ENCODE peak calls at places on chromosomes 4 and X, in ten cellular contexts. L, H, X, W, K, N, I, E, C and O are unnamed samples.

GRCh38 chr4:102843273-102843672 is 15.9 kb upstream of the UBE2D3 start:
- DNase-seq in L (no peak), H (no peak), X (no peak), W (no peak), K (no peak), N (no peak), I (no peak), E (no peak), C (peak), O (no peak)

GRCh38 chr4:38601244-38601915 is 62.6 kb upstream of the KLF3 start:
- DNase-seq in L (peak), H (no peak), X (no peak), W (no peak), K (no peak), N (no peak), I (no peak), E (no peak), C (peak), O (no peak)

GRCh38 chrX:54271661-54272060 is 86.2 kb downstream of the WNK3 start:
- DNase-seq in L (no peak), H (no peak), X (no peak), W (no peak), K (no peak), N (no peak), I (no peak), E (no peak), C (no peak), O (no peak)

GRCh38 chrX:74924449-74925209 is 623 bp downstream of the NEXMIF start:
- DNase-seq in L (peak), H (peak), X (peak), W (no peak), K (peak), N (no peak), I (peak), E (peak), C (peak), O (no peak)

GRCh38 chrX:8738588-8739189 is 6.8 kb upstream of the ANOS1 start:
- DNase-seq in L (no peak), H (no peak), X (peak), W (no peak), K (no peak), N (no peak), I (peak), E (peak), C (no peak), O (no peak)

GRCh38 chr4:70678383-70678999 is 9.8 kb upstream of the UTP3 start:
- DNase-seq in L (no peak), H (peak), X (no peak), W (no peak), K (no peak), N (no peak), I (no peak), E (no peak), C (no peak), O (no peak)

GRCh38 chrX:70979136-70979762 is 48.4 kb upstream of the SLC7A3 start:
- DNase-seq in L (no peak), H (no peak), X (peak), W (peak), K (peak), N (no peak), I (peak), E (no peak), C (peak), O (peak)

GRCh38 chr4:72918362-72918761 is 151.2 kb downstream of the COX18 start:
- DNase-seq in L (no peak), H (no peak), X (no peak), W (no peak), K (no peak), N (no peak), I (no peak), E (no peak), C (no peak), O (no peak)

GRCh38 chr4:75715105-75715799 is 9.1 kb upstream of the USO1 start:
- DNase-seq in L (no peak), H (no peak), X (peak), W (no peak), K (no peak), N (no peak), I (no peak), E (no peak), C (no peak), O (peak)

GRCh38 chr4:8819019-8819418 is 52.6 kb downstream of the HMX1 start:
- DNase-seq in L (no peak), H (no peak), X (no peak), W (no peak), K (no peak), N (no peak), I (no peak), E (no peak), C (no peak), O (no peak)

GRCh38 chr4:118973295-118973694 is 84.6 kb downstream of the SYNPO2 start:
- DNase-seq in L (no peak), H (no peak), X (no peak), W (no peak), K (no peak), N (no peak), I (no peak), E (no peak), C (no peak), O (no peak)

GRCh38 chr4:158865520-158866177 is 96.8 kb downstream of the FNIP2 start:
- DNase-seq in L (no peak), H (peak), X (no peak), W (no peak), K (no peak), N (no peak), I (no peak), E (no peak), C (no peak), O (no peak)

GRCh38 chr4:59247032-59247431 is 1953.1 kb upstream of the ADGRL3 start:
- DNase-seq in L (no peak), H (no peak), X (no peak), W (no peak), K (no peak), N (no peak), I (no peak), E (no peak), C (no peak), O (no peak)

GRCh38 chr4:1194028-1194900 is 21.9 kb upstream of the SPON2 start:
- DNase-seq in L (no peak), H (no peak), X (peak), W (no peak), K (peak), N (no peak), I (peak), E (peak), C (no peak), O (no peak)

GRCh38 chr4:21753084-21753760 is 195.3 kb downstream of the KCNIP4 start:
- DNase-seq in L (no peak), H (no peak), X (no peak), W (no peak), K (no peak), N (no peak), I (no peak), E (no peak), C (peak), O (no peak)

GRCh38 chr4:133812236-133812635 is 389.4 kb downstream of the PABPC4L start:
- DNase-seq in L (no peak), H (no peak), X (no peak), W (no peak), K (no peak), N (no peak), I (no peak), E (no peak), C (no peak), O (no peak)

GRCh38 chr4:1021386-1022050 is 10.1 kb downstream of the FGFRL1 start:
- DNase-seq in L (no peak), H (peak), X (no peak), W (no peak), K (no peak), N (no peak), I (no peak), E (no peak), C (no peak), O (no peak)

GRCh38 chrX:153511784-153512500 is 5.5 kb upstream of the ATP2B3 start:
- DNase-seq in L (no peak), H (no peak), X (no peak), W (no peak), K (no peak), N (no peak), I (no peak), E (no peak), C (no peak), O (no peak)

GRCh38 chr4:87981505-87981904 is 6.0 kb downstream of the SPP1 start:
- DNase-seq in L (no peak), H (no peak), X (no peak), W (no peak), K (no peak), N (no peak), I (no peak), E (no peak), C (no peak), O (no peak)

GRCh38 chr4:76753814-76754213 is 144.1 kb downstream of the SOWAHB start:
- DNase-seq in L (no peak), H (no peak), X (peak), W (peak), K (no peak), N (no peak), I (no peak), E (no peak), C (peak), O (peak)

GRCh38 chrX:104565791-104566687 is at the start of gene IL1RAPL2:
- DNase-seq in L (no peak), H (no peak), X (no peak), W (no peak), K (peak), N (no peak), I (peak), E (peak), C (peak), O (peak)

GRCh38 chrX:16678689-16679088 is 28.7 kb downstream of the S100G start:
- DNase-seq in L (no peak), H (no peak), X (no peak), W (no peak), K (no peak), N (no peak), I (no peak), E (no peak), C (no peak), O (no peak)